ENCODE peak calls at places on chromosomes 7 and 10, in nine cellular contexts. Q is endothelial cell, A is GM13976, X is T-helper 1 cell, N is HFF-Myc, F is neuronal stem cell, H is right lobe of liver, L is brain microvascular endothelial cell, W is EH. C is an unnamed sample.

GRCh38 chr7:94403546-94403945 is 8.9 kb downstream of the COL1A2 start:
- DNase-seq in Q (no peak), W (peak), F (no peak), X (no peak), A (no peak), N (no peak), L (no peak), H (no peak), C (no peak)

GRCh38 chr10:29106287-29106686 is 182.6 kb upstream of the LYZL1 start:
- DNase-seq in H (no peak), A (no peak), L (no peak), N (no peak), Q (no peak), F (no peak), X (peak), W (no peak), C (no peak)

GRCh38 chr7:108109216-108109908 is 20.8 kb downstream of the LAMB4 start:
- DNase-seq in H (no peak), Q (no peak), F (no peak), N (no peak), L (no peak), W (no peak), X (no peak), A (peak), C (no peak)

GRCh38 chr10:95756061-95756751 is at the start of gene ENTPD1:
- DNase-seq in L (peak), X (no peak), Q (no peak), W (peak), N (no peak), A (no peak), H (no peak), F (no peak), C (no peak)

GRCh38 chr10:112754001-112754411 is 196.0 kb upstream of the TCF7L2 start:
- DNase-seq in L (peak), N (no peak), Q (no peak), W (no peak), A (no peak), F (peak), X (no peak), H (no peak), C (no peak)

GRCh38 chr7:20249924-20250323 is 32.7 kb upstream of the MACC1 start:
- DNase-seq in W (no peak), Q (no peak), L (no peak), F (no peak), H (no peak), X (no peak), A (no peak), N (no peak), C (no peak)

GRCh38 chr7:146136357-146136875 is 19.8 kb downstream of the CNTNAP2 start:
- DNase-seq in H (no peak), L (no peak), N (no peak), A (no peak), Q (no peak), F (no peak), X (no peak), W (no peak), C (no peak)

GRCh38 chr7:159032753-159033472 is 111.8 kb downstream of the VIPR2 start:
- DNase-seq in H (no peak), X (no peak), Q (no peak), N (no peak), L (no peak), A (no peak), F (no peak), W (no peak), C (no peak)

GRCh38 chr10:15802375-15802949 is 57.8 kb downstream of the MINDY3 start:
- DNase-seq in L (no peak), Q (no peak), F (no peak), A (no peak), W (peak), X (no peak), H (no peak), N (no peak), C (no peak)

GRCh38 chr10:29731760-29732159 is 97.0 kb upstream of the SVIL start:
- DNase-seq in L (no peak), W (no peak), Q (no peak), F (no peak), N (no peak), H (no peak), A (no peak), X (no peak), C (no peak)

C was measured in left lung.